ENCODE peak calls at places on chromosomes 4 and X, in four cellular contexts. One of them, this sample, is unnamed.

GRCh38 chr4:183658362-183659028 is 490 bp downstream of the RWDD4 start:
- DNase-seq in GM12878: no peak
- DNase-seq in WTC11: peak
- DNase-seq in HepG2: peak
- DNase-seq in this sample: peak

GRCh38 chr4:175705407-175705806 is 106.7 kb downstream of the GPM6A start:
- DNase-seq in GM12878: no peak
- DNase-seq in WTC11: peak
- DNase-seq in HepG2: no peak
- DNase-seq in this sample: no peak

GRCh38 chrX:7640392-7640791 is 202.6 kb upstream of the VCX start:
- DNase-seq in GM12878: no peak
- DNase-seq in WTC11: no peak
- DNase-seq in HepG2: peak
- DNase-seq in this sample: no peak

GRCh38 chr4:95348418-95348817 is 200.4 kb downstream of the UNC5C start:
- DNase-seq in GM12878: no peak
- DNase-seq in WTC11: no peak
- DNase-seq in HepG2: no peak
- DNase-seq in this sample: no peak

GRCh38 chr4:110245567-110245966 is 47.2 kb upstream of the ELOVL6 start:
- DNase-seq in GM12878: no peak
- DNase-seq in WTC11: no peak
- DNase-seq in HepG2: no peak
- DNase-seq in this sample: peak

GRCh38 chr4:159505275-159505975 is 402.5 kb downstream of the RAPGEF2 start:
- DNase-seq in GM12878: no peak
- DNase-seq in WTC11: no peak
- DNase-seq in HepG2: no peak
- DNase-seq in this sample: no peak

GRCh38 chr4:13977755-13978154 is 350.2 kb upstream of the BOD1L1 start:
- DNase-seq in GM12878: no peak
- DNase-seq in WTC11: no peak
- DNase-seq in HepG2: no peak
- DNase-seq in this sample: no peak

GRCh38 chr4:149291463-149291862 is 524.2 kb downstream of the IQCM start:
- DNase-seq in GM12878: no peak
- DNase-seq in WTC11: no peak
- DNase-seq in HepG2: no peak
- DNase-seq in this sample: no peak

GRCh38 chrX:9340619-9341304 is 124.1 kb upstream of the TBL1X start:
- DNase-seq in GM12878: peak
- DNase-seq in WTC11: no peak
- DNase-seq in HepG2: no peak
- DNase-seq in this sample: no peak

GRCh38 chrX:65582450-65583082 is 48.0 kb upstream of the LAS1L start:
- DNase-seq in GM12878: no peak
- DNase-seq in WTC11: no peak
- DNase-seq in HepG2: no peak
- DNase-seq in this sample: peak

DNA sequence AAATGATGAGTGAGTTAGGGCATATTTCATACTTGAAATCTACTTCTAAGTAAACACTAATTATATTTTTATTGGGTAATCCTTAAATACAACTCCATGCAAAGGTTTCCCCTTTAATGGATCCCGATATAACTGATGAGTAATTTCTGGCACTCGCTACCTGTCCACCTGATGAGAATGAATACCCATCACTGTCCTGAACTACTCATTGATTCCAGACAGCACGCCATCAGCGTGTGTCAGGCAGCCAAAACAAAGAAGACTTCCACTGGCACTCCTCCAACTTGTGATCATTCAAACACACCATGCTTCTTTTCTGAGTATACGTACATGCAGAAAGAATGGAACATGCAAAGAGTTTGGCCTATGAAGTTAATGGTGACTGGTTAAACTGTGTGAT is 69.4 kb downstream of the HCCS start:
- DNase-seq in GM12878: no peak
- DNase-seq in WTC11: no peak
- DNase-seq in HepG2: no peak
- DNase-seq in this sample: no peak
- TF ChIP-seq CREM in GM12878: no peak
- TF ChIP-seq CREM in WTC11: no peak
- TF ChIP-seq CREM in HepG2: no peak
- TF ChIP-seq CREM in this sample: no peak

GRCh38 chrX:136755411-136755810 is 25.3 kb downstream of the ARHGEF6 start:
- DNase-seq in GM12878: no peak
- DNase-seq in WTC11: no peak
- DNase-seq in HepG2: no peak
- DNase-seq in this sample: no peak

GRCh38 chrX:136752796-136753195 is 27.9 kb downstream of the ARHGEF6 start:
- DNase-seq in GM12878: no peak
- DNase-seq in WTC11: no peak
- DNase-seq in HepG2: no peak
- DNase-seq in this sample: no peak

GRCh38 chrX:136750364-136750763 is 30.4 kb downstream of the ARHGEF6 start:
- DNase-seq in GM12878: no peak
- DNase-seq in WTC11: no peak
- DNase-seq in HepG2: no peak
- DNase-seq in this sample: no peak

GRCh38 chrX:136759968-136760367 is 20.8 kb downstream of the ARHGEF6 start:
- DNase-seq in GM12878: peak
- DNase-seq in WTC11: no peak
- DNase-seq in HepG2: no peak
- DNase-seq in this sample: no peak

DNA sequence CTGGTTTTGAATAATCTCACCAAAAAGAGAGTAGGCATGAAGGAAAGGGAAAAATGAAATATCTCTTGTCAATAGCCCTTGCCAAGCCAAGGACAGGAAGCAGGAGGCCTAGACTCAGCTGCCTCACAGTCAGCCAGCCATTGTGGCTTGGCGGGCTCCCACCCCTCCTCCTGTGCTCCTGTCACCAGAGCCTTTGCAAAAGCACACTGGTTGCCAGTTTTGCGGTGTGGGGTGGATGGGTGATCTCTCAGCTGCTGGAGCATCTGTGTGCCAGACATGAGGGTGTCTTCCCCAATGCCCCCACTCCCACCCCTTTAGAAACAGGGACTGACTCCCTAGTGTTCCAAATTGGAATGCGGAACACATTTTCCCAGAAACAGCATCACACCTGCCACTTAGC is 26.1 kb downstream of the ARHGEF6 start:
- DNase-seq in GM12878: no peak
- DNase-seq in WTC11: no peak
- DNase-seq in HepG2: no peak
- DNase-seq in this sample: no peak
- TF ChIP-seq CREM in GM12878: no peak
- TF ChIP-seq CREM in WTC11: no peak
- TF ChIP-seq CREM in HepG2: no peak
- TF ChIP-seq CREM in this sample: no peak

GRCh38 chr4:33494150-33494549 is 2750.2 kb downstream of the ARAP2 start:
- DNase-seq in GM12878: no peak
- DNase-seq in WTC11: no peak
- DNase-seq in HepG2: no peak
- DNase-seq in this sample: no peak
- TF ChIP-seq CREM in GM12878: no peak
- TF ChIP-seq CREM in WTC11: no peak
- TF ChIP-seq CREM in HepG2: no peak
- TF ChIP-seq CREM in this sample: no peak

GRCh38 chrX:43345166-43345565 is 310.9 kb upstream of the MAOA start:
- DNase-seq in GM12878: no peak
- DNase-seq in WTC11: no peak
- DNase-seq in HepG2: no peak
- DNase-seq in this sample: no peak

GRCh38 chrX:43350935-43351334 is 305.2 kb upstream of the MAOA start:
- DNase-seq in GM12878: no peak
- DNase-seq in WTC11: no peak
- DNase-seq in HepG2: no peak
- DNase-seq in this sample: no peak

DNA sequence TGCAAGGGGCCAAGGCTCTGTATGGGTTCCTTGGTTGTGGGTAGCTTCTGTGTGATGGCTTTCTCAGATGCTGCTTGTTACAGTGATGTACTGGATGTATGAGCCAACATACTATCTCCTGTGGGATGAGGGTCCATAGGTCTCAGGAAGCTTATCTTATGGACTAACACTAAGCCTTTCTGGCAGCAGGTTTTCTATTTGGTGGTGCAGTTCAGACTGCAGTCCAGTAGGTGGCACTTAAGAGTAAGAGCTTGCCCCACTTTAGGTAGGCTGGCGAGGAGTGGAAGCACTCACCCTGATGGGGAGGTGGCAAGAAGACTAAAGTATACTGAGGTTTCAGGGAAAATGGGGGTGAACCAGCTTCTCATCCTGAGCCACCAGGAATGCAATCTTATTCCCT is 306.7 kb upstream of the MAOA start:
- DNase-seq in GM12878: peak
- DNase-seq in WTC11: peak
- DNase-seq in HepG2: peak
- DNase-seq in this sample: peak
- TF ChIP-seq CREM in GM12878: no peak
- TF ChIP-seq CREM in WTC11: no peak
- TF ChIP-seq CREM in HepG2: no peak
- TF ChIP-seq CREM in this sample: no peak

This sample was measured in K562.